ENCODE peak calls at places on chromosomes 16 and 17, in seven cellular contexts. One of them, this sample, is unnamed.

GRCh38 chr16:76194621-76195015 is 82.6 kb upstream of the CNTNAP4 start:
- DNase-seq in GM23248: peak
- DNase-seq in activated T-cell treated with anti-CD3 and anti-CD28 coated beads, Interleukin-2, amount 50 U/mL, for 4 hours: no peak
- DNase-seq in foreskin fibroblast: no peak
- DNase-seq in T-helper 9 cell: no peak
- DNase-seq in COR-L47: no peak
- DNase-seq in BJ: no peak
- DNase-seq in this sample: no peak

GRCh38 chr16:90022209-90023077 is 3.2 kb upstream of the DBNDD1 start:
- DNase-seq in GM23248: peak
- DNase-seq in activated T-cell treated with anti-CD3 and anti-CD28 coated beads, Interleukin-2, amount 50 U/mL, for 4 hours: peak
- DNase-seq in foreskin fibroblast: peak
- DNase-seq in T-helper 9 cell: peak
- DNase-seq in COR-L47: peak
- DNase-seq in BJ: peak
- DNase-seq in this sample: peak

GRCh38 chr17:9837551-9838471 is 12.1 kb downstream of the GLP2R start:
- DNase-seq in GM23248: peak
- DNase-seq in activated T-cell treated with anti-CD3 and anti-CD28 coated beads, Interleukin-2, amount 50 U/mL, for 4 hours: no peak
- DNase-seq in foreskin fibroblast: peak
- DNase-seq in T-helper 9 cell: no peak
- DNase-seq in COR-L47: no peak
- DNase-seq in BJ: peak
- DNase-seq in this sample: peak

GRCh38 chr17:58280480-58281217 is at the start of gene MPO:
- DNase-seq in GM23248: no peak
- DNase-seq in activated T-cell treated with anti-CD3 and anti-CD28 coated beads, Interleukin-2, amount 50 U/mL, for 4 hours: no peak
- DNase-seq in foreskin fibroblast: no peak
- DNase-seq in T-helper 9 cell: no peak
- DNase-seq in COR-L47: no peak
- DNase-seq in BJ: no peak
- DNase-seq in this sample: no peak

GRCh38 chr16:47634126-47634525 is 173.0 kb downstream of the PHKB start:
- DNase-seq in GM23248: no peak
- DNase-seq in activated T-cell treated with anti-CD3 and anti-CD28 coated beads, Interleukin-2, amount 50 U/mL, for 4 hours: no peak
- DNase-seq in foreskin fibroblast: no peak
- DNase-seq in T-helper 9 cell: no peak
- DNase-seq in COR-L47: no peak
- DNase-seq in BJ: no peak
- DNase-seq in this sample: no peak

GRCh38 chr16:49649013-49649785 is 206.7 kb downstream of the ZNF423 start:
- DNase-seq in GM23248: peak
- DNase-seq in activated T-cell treated with anti-CD3 and anti-CD28 coated beads, Interleukin-2, amount 50 U/mL, for 4 hours: no peak
- DNase-seq in foreskin fibroblast: peak
- DNase-seq in T-helper 9 cell: no peak
- DNase-seq in COR-L47: no peak
- DNase-seq in BJ: no peak
- DNase-seq in this sample: peak

GRCh38 chr17:21239680-21240374 is 13.4 kb downstream of the NATD1 start:
- DNase-seq in GM23248: peak
- DNase-seq in activated T-cell treated with anti-CD3 and anti-CD28 coated beads, Interleukin-2, amount 50 U/mL, for 4 hours: no peak
- DNase-seq in foreskin fibroblast: peak
- DNase-seq in T-helper 9 cell: no peak
- DNase-seq in COR-L47: no peak
- DNase-seq in BJ: no peak
- DNase-seq in this sample: peak

GRCh38 chr17:66673668-66674276 is 161.1 kb upstream of the CACNG5 start:
- DNase-seq in GM23248: peak
- DNase-seq in activated T-cell treated with anti-CD3 and anti-CD28 coated beads, Interleukin-2, amount 50 U/mL, for 4 hours: peak
- DNase-seq in foreskin fibroblast: peak
- DNase-seq in T-helper 9 cell: peak
- DNase-seq in COR-L47: peak
- DNase-seq in BJ: no peak
- DNase-seq in this sample: peak

GRCh38 chr17:42967925-42968324 is 3.7 kb upstream of the AARSD1 start:
- DNase-seq in GM23248: no peak
- DNase-seq in activated T-cell treated with anti-CD3 and anti-CD28 coated beads, Interleukin-2, amount 50 U/mL, for 4 hours: no peak
- DNase-seq in foreskin fibroblast: no peak
- DNase-seq in T-helper 9 cell: no peak
- DNase-seq in COR-L47: no peak
- DNase-seq in BJ: no peak
- DNase-seq in this sample: no peak

GRCh38 chr16:29645699-29646187 is 17.3 kb upstream of the SPN start:
- DNase-seq in GM23248: no peak
- DNase-seq in activated T-cell treated with anti-CD3 and anti-CD28 coated beads, Interleukin-2, amount 50 U/mL, for 4 hours: no peak
- DNase-seq in foreskin fibroblast: peak
- DNase-seq in T-helper 9 cell: no peak
- DNase-seq in COR-L47: no peak
- DNase-seq in BJ: no peak
- DNase-seq in this sample: peak

GRCh38 chr16:51153275-51153991 is 2.4 kb upstream of the SALL1 start:
- DNase-seq in GM23248: peak
- DNase-seq in activated T-cell treated with anti-CD3 and anti-CD28 coated beads, Interleukin-2, amount 50 U/mL, for 4 hours: no peak
- DNase-seq in foreskin fibroblast: no peak
- DNase-seq in T-helper 9 cell: no peak
- DNase-seq in COR-L47: no peak
- DNase-seq in BJ: no peak
- DNase-seq in this sample: peak

GRCh38 chr16:88914750-88915368 is 48.4 kb upstream of the PABPN1L start:
- DNase-seq in GM23248: peak
- DNase-seq in activated T-cell treated with anti-CD3 and anti-CD28 coated beads, Interleukin-2, amount 50 U/mL, for 4 hours: no peak
- DNase-seq in foreskin fibroblast: peak
- DNase-seq in T-helper 9 cell: no peak
- DNase-seq in COR-L47: no peak
- DNase-seq in BJ: peak
- DNase-seq in this sample: peak

GRCh38 chr17:50147841-50148225 is 2.6 kb downstream of the PPP1R9B start:
- DNase-seq in GM23248: peak
- DNase-seq in activated T-cell treated with anti-CD3 and anti-CD28 coated beads, Interleukin-2, amount 50 U/mL, for 4 hours: no peak
- DNase-seq in foreskin fibroblast: peak
- DNase-seq in T-helper 9 cell: no peak
- DNase-seq in COR-L47: no peak
- DNase-seq in BJ: no peak
- DNase-seq in this sample: peak

GRCh38 chr17:6970992-6971391 is 24.9 kb upstream of the ALOX12 start:
- DNase-seq in GM23248: no peak
- DNase-seq in activated T-cell treated with anti-CD3 and anti-CD28 coated beads, Interleukin-2, amount 50 U/mL, for 4 hours: no peak
- DNase-seq in foreskin fibroblast: no peak
- DNase-seq in T-helper 9 cell: no peak
- DNase-seq in COR-L47: no peak
- DNase-seq in BJ: no peak
- DNase-seq in this sample: no peak

GRCh38 chr17:77755410-77755963 is 203.0 kb upstream of the TNRC6C start:
- DNase-seq in GM23248: no peak
- DNase-seq in activated T-cell treated with anti-CD3 and anti-CD28 coated beads, Interleukin-2, amount 50 U/mL, for 4 hours: no peak
- DNase-seq in foreskin fibroblast: no peak
- DNase-seq in T-helper 9 cell: no peak
- DNase-seq in COR-L47: no peak
- DNase-seq in BJ: no peak
- DNase-seq in this sample: no peak

GRCh38 chr17:51439395-51440229 is 179.3 kb downstream of the UTP18 start:
- DNase-seq in GM23248: no peak
- DNase-seq in activated T-cell treated with anti-CD3 and anti-CD28 coated beads, Interleukin-2, amount 50 U/mL, for 4 hours: no peak
- DNase-seq in foreskin fibroblast: no peak
- DNase-seq in T-helper 9 cell: no peak
- DNase-seq in COR-L47: no peak
- DNase-seq in BJ: no peak
- DNase-seq in this sample: no peak

GRCh38 chr16:25608002-25608401 is 83.8 kb upstream of the HS3ST4 start:
- DNase-seq in GM23248: no peak
- DNase-seq in activated T-cell treated with anti-CD3 and anti-CD28 coated beads, Interleukin-2, amount 50 U/mL, for 4 hours: no peak
- DNase-seq in foreskin fibroblast: no peak
- DNase-seq in T-helper 9 cell: no peak
- DNase-seq in COR-L47: no peak
- DNase-seq in BJ: no peak
- DNase-seq in this sample: no peak

GRCh38 chr17:66772148-66772812 is 62.6 kb upstream of the CACNG5 start:
- DNase-seq in GM23248: no peak
- DNase-seq in activated T-cell treated with anti-CD3 and anti-CD28 coated beads, Interleukin-2, amount 50 U/mL, for 4 hours: no peak
- DNase-seq in foreskin fibroblast: no peak
- DNase-seq in T-helper 9 cell: no peak
- DNase-seq in COR-L47: no peak
- DNase-seq in BJ: no peak
- DNase-seq in this sample: no peak

GRCh38 chr16:27695161-27695560 is 145.2 kb downstream of the KATNIP start:
- DNase-seq in GM23248: no peak
- DNase-seq in activated T-cell treated with anti-CD3 and anti-CD28 coated beads, Interleukin-2, amount 50 U/mL, for 4 hours: no peak
- DNase-seq in foreskin fibroblast: no peak
- DNase-seq in T-helper 9 cell: no peak
- DNase-seq in COR-L47: no peak
- DNase-seq in BJ: no peak
- DNase-seq in this sample: no peak

GRCh38 chr16:54585094-54585493 is 298.5 kb upstream of the IRX3 start:
- DNase-seq in GM23248: no peak
- DNase-seq in activated T-cell treated with anti-CD3 and anti-CD28 coated beads, Interleukin-2, amount 50 U/mL, for 4 hours: no peak
- DNase-seq in foreskin fibroblast: no peak
- DNase-seq in T-helper 9 cell: no peak
- DNase-seq in COR-L47: no peak
- DNase-seq in BJ: no peak
- DNase-seq in this sample: no peak

GRCh38 chr17:16121915-16122314 is 93.4 kb downstream of the NCOR1 start:
- DNase-seq in GM23248: no peak
- DNase-seq in activated T-cell treated with anti-CD3 and anti-CD28 coated beads, Interleukin-2, amount 50 U/mL, for 4 hours: no peak
- DNase-seq in foreskin fibroblast: no peak
- DNase-seq in T-helper 9 cell: no peak
- DNase-seq in COR-L47: no peak
- DNase-seq in BJ: no peak
- DNase-seq in this sample: peak

GRCh38 chr16:84677849-84678248 is 22.0 kb upstream of the USP10 start:
- DNase-seq in GM23248: no peak
- DNase-seq in activated T-cell treated with anti-CD3 and anti-CD28 coated beads, Interleukin-2, amount 50 U/mL, for 4 hours: no peak
- DNase-seq in foreskin fibroblast: no peak
- DNase-seq in T-helper 9 cell: no peak
- DNase-seq in COR-L47: no peak
- DNase-seq in BJ: no peak
- DNase-seq in this sample: no peak

GRCh38 chr16:59192551-59193199 is 458.6 kb upstream of the GOT2 start:
- DNase-seq in GM23248: peak
- DNase-seq in activated T-cell treated with anti-CD3 and anti-CD28 coated beads, Interleukin-2, amount 50 U/mL, for 4 hours: no peak
- DNase-seq in foreskin fibroblast: peak
- DNase-seq in T-helper 9 cell: no peak
- DNase-seq in COR-L47: no peak
- DNase-seq in BJ: no peak
- DNase-seq in this sample: peak

GRCh38 chr17:79443026-79443425 is 167.8 kb downstream of the RBFOX3 start:
- DNase-seq in GM23248: no peak
- DNase-seq in activated T-cell treated with anti-CD3 and anti-CD28 coated beads, Interleukin-2, amount 50 U/mL, for 4 hours: no peak
- DNase-seq in foreskin fibroblast: no peak
- DNase-seq in T-helper 9 cell: no peak
- DNase-seq in COR-L47: no peak
- DNase-seq in BJ: no peak
- DNase-seq in this sample: no peak

This sample was measured in EH.